ENCODE peak calls at places on chromosome 22, in six cellular contexts. One of them, this sample, is unnamed. For H3K4me1, the result is how much of the 10 kb centered on the place peaks cover.

GRCh38 chr22:33418483-33418882 is 360.3 kb upstream of the SYN3 start:
- DNase-seq in right lobe of liver: no peak
- DNase-seq in hepatocyte: no peak
- DNase-seq in neuronal stem cell: no peak
- DNase-seq in neural progenitor cell: peak
- DNase-seq in PC-3: no peak
- DNase-seq in this sample: no peak

GRCh38 chr22:37932821-37933578 is 20.4 kb downstream of the C22orf23 start:
- DNase-seq in hepatocyte: no peak
- DNase-seq in PC-3: no peak
- DNase-seq in neural progenitor cell: no peak
- DNase-seq in right lobe of liver: no peak
- DNase-seq in neuronal stem cell: no peak
- DNase-seq in this sample: no peak

GRCh38 chr22:43754176-43754575 is 57.9 kb downstream of the EFCAB6 start:
- DNase-seq in hepatocyte: no peak
- DNase-seq in PC-3: no peak
- DNase-seq in neuronal stem cell: no peak
- DNase-seq in neural progenitor cell: no peak
- DNase-seq in right lobe of liver: no peak
- DNase-seq in this sample: no peak

GRCh38 chr22:27045103-27045940 is 387.9 kb downstream of the MIAT start:
- DNase-seq in PC-3: peak
- DNase-seq in right lobe of liver: no peak
- DNase-seq in hepatocyte: peak
- DNase-seq in neuronal stem cell: no peak
- DNase-seq in neural progenitor cell: no peak
- DNase-seq in this sample: peak

GRCh38 chr22:29758068-29758622 is 8.7 kb downstream of the ZMAT5 start:
- DNase-seq in PC-3: no peak
- DNase-seq in hepatocyte: no peak
- DNase-seq in neuronal stem cell: no peak
- DNase-seq in right lobe of liver: no peak
- DNase-seq in neural progenitor cell: peak
- DNase-seq in this sample: no peak

GRCh38 chr22:40605676-40606250 is 30.8 kb downstream of the MRTFA start:
- DNase-seq in hepatocyte: no peak
- DNase-seq in PC-3: no peak
- DNase-seq in neural progenitor cell: no peak
- DNase-seq in right lobe of liver: no peak
- DNase-seq in neuronal stem cell: no peak
- DNase-seq in this sample: no peak

GRCh38 chr22:22877523-22878210 is 9.9 kb upstream of the IGLL5 start:
- DNase-seq in PC-3: peak
- DNase-seq in right lobe of liver: peak
- DNase-seq in hepatocyte: peak
- DNase-seq in neural progenitor cell: peak
- DNase-seq in neuronal stem cell: peak
- DNase-seq in this sample: no peak

GRCh38 chr22:33194529-33194928 is 136.3 kb upstream of the SYN3 start:
- DNase-seq in right lobe of liver: no peak
- DNase-seq in neuronal stem cell: no peak
- DNase-seq in hepatocyte: no peak
- DNase-seq in neural progenitor cell: no peak
- DNase-seq in PC-3: no peak
- DNase-seq in this sample: no peak

GRCh38 chr22:39129746-39130145 is 22.7 kb downstream of the CBX7 start:
- DNase-seq in neuronal stem cell: no peak
- DNase-seq in PC-3: no peak
- DNase-seq in right lobe of liver: no peak
- DNase-seq in hepatocyte: no peak
- DNase-seq in neural progenitor cell: no peak
- DNase-seq in this sample: no peak

GRCh38 chr22:44237290-44237689 is 56.6 kb downstream of the PARVG start:
- DNase-seq in PC-3: no peak
- DNase-seq in neural progenitor cell: no peak
- DNase-seq in neuronal stem cell: no peak
- DNase-seq in right lobe of liver: no peak
- DNase-seq in hepatocyte: no peak
- DNase-seq in this sample: no peak

GRCh38 chr22:23088199-23088604 is 17.9 kb downstream of the GNAZ start:
- DNase-seq in PC-3: no peak
- DNase-seq in right lobe of liver: no peak
- DNase-seq in neuronal stem cell: no peak
- DNase-seq in neural progenitor cell: no peak
- DNase-seq in hepatocyte: no peak
- DNase-seq in this sample: no peak

GRCh38 chr22:23591846-23592245 is 11.8 kb upstream of the IGLL1 start:
- DNase-seq in right lobe of liver: no peak
- DNase-seq in neural progenitor cell: no peak
- DNase-seq in hepatocyte: no peak
- DNase-seq in neuronal stem cell: no peak
- DNase-seq in PC-3: no peak
- DNase-seq in this sample: no peak

GRCh38 chr22:19886605-19887250 is 32.1 kb upstream of the GNB1L start:
- DNase-seq in right lobe of liver: peak
- DNase-seq in PC-3: no peak
- DNase-seq in neuronal stem cell: no peak
- DNase-seq in hepatocyte: no peak
- DNase-seq in neural progenitor cell: no peak
- DNase-seq in this sample: no peak

GRCh38 chr22:39446239-39446721 is 10.5 kb upstream of the MGAT3 start:
- DNase-seq in neural progenitor cell: peak
- DNase-seq in neuronal stem cell: no peak
- DNase-seq in PC-3: no peak
- DNase-seq in hepatocyte: peak
- DNase-seq in right lobe of liver: no peak
- DNase-seq in this sample: no peak

GRCh38 chr22:35784633-35785032 is 67.0 kb downstream of the APOL5 start:
- DNase-seq in neuronal stem cell: no peak
- DNase-seq in right lobe of liver: no peak
- DNase-seq in hepatocyte: no peak
- DNase-seq in neural progenitor cell: no peak
- DNase-seq in PC-3: no peak
- DNase-seq in this sample: no peak

GRCh38 chr22:35782504-35782903 is 64.8 kb downstream of the APOL5 start:
- DNase-seq in PC-3: no peak
- DNase-seq in neural progenitor cell: no peak
- DNase-seq in right lobe of liver: no peak
- DNase-seq in neuronal stem cell: no peak
- DNase-seq in hepatocyte: no peak
- DNase-seq in this sample: no peak

GRCh38 chr22:35781898-35782297 is 64.2 kb downstream of the APOL5 start:
- DNase-seq in PC-3: no peak
- DNase-seq in right lobe of liver: no peak
- DNase-seq in hepatocyte: no peak
- DNase-seq in neural progenitor cell: no peak
- DNase-seq in neuronal stem cell: no peak
- DNase-seq in this sample: no peak

GRCh38 chr22:35785181-35785923 is 67.7 kb downstream of the APOL5 start:
- DNase-seq in neural progenitor cell: no peak
- DNase-seq in neuronal stem cell: no peak
- DNase-seq in PC-3: no peak
- DNase-seq in hepatocyte: no peak
- DNase-seq in right lobe of liver: no peak
- DNase-seq in this sample: no peak

GRCh38 chr22:35783943-35784614 is 66.4 kb downstream of the APOL5 start:
- DNase-seq in PC-3: peak
- DNase-seq in neural progenitor cell: no peak
- DNase-seq in hepatocyte: no peak
- DNase-seq in right lobe of liver: no peak
- DNase-seq in neuronal stem cell: no peak
- DNase-seq in this sample: no peak
- H3K4me1 ChIP-seq in PC-3: under half
- H3K4me1 ChIP-seq in neural progenitor cell: under half
- H3K4me1 ChIP-seq in hepatocyte: under half
- H3K4me1 ChIP-seq in right lobe of liver: under half
- H3K4me1 ChIP-seq in neuronal stem cell: under half
- H3K4me1 ChIP-seq in this sample: under half

GRCh38 chr22:17968126-17968525 is 56.2 kb downstream of the MICAL3 start:
- DNase-seq in neural progenitor cell: no peak
- DNase-seq in neuronal stem cell: no peak
- DNase-seq in hepatocyte: no peak
- DNase-seq in right lobe of liver: no peak
- DNase-seq in PC-3: no peak
- DNase-seq in this sample: no peak
- H3K4me3 ChIP-seq in neural progenitor cell: no peak
- H3K4me3 ChIP-seq in neuronal stem cell: no peak
- H3K4me3 ChIP-seq in hepatocyte: no peak
- H3K4me3 ChIP-seq in right lobe of liver: no peak
- H3K4me3 ChIP-seq in PC-3: no peak
- H3K4me3 ChIP-seq in this sample: no peak

GRCh38 chr22:41862160-41862529 is 29.2 kb downstream of the SREBF2 start:
- DNase-seq in neuronal stem cell: no peak
- DNase-seq in right lobe of liver: no peak
- DNase-seq in hepatocyte: peak
- DNase-seq in neural progenitor cell: no peak
- DNase-seq in PC-3: no peak
- DNase-seq in this sample: no peak

GRCh38 chr22:41862530-41863266 is 29.8 kb downstream of the SREBF2 start:
- DNase-seq in neuronal stem cell: no peak
- DNase-seq in PC-3: no peak
- DNase-seq in right lobe of liver: no peak
- DNase-seq in hepatocyte: no peak
- DNase-seq in neural progenitor cell: no peak
- DNase-seq in this sample: no peak

GRCh38 chr22:41857160-41857859 is 24.4 kb downstream of the SREBF2 start:
- DNase-seq in right lobe of liver: no peak
- DNase-seq in PC-3: peak
- DNase-seq in hepatocyte: peak
- DNase-seq in neuronal stem cell: peak
- DNase-seq in neural progenitor cell: peak
- DNase-seq in this sample: peak

GRCh38 chr22:41856484-41856883 is 23.6 kb downstream of the SREBF2 start:
- DNase-seq in neuronal stem cell: no peak
- DNase-seq in right lobe of liver: no peak
- DNase-seq in PC-3: no peak
- DNase-seq in neural progenitor cell: no peak
- DNase-seq in hepatocyte: no peak
- DNase-seq in this sample: no peak

GRCh38 chr22:41857860-41858199 is 24.9 kb downstream of the SREBF2 start:
- DNase-seq in right lobe of liver: no peak
- DNase-seq in PC-3: no peak
- DNase-seq in neuronal stem cell: no peak
- DNase-seq in neural progenitor cell: no peak
- DNase-seq in hepatocyte: no peak
- DNase-seq in this sample: no peak
- H3K4me1 ChIP-seq in right lobe of liver: under half
- H3K4me1 ChIP-seq in PC-3: under half
- H3K4me1 ChIP-seq in neuronal stem cell: under half
- H3K4me1 ChIP-seq in neural progenitor cell: under half
- H3K4me1 ChIP-seq in hepatocyte: under half
- H3K4me1 ChIP-seq in this sample: under half

GRCh38 chr22:35227248-35227647 is 30.0 kb upstream of the HMGXB4 start:
- DNase-seq in neuronal stem cell: no peak
- DNase-seq in right lobe of liver: no peak
- DNase-seq in neural progenitor cell: no peak
- DNase-seq in hepatocyte: no peak
- DNase-seq in PC-3: no peak
- DNase-seq in this sample: no peak

GRCh38 chr22:35230417-35230816 is 26.9 kb upstream of the HMGXB4 start:
- DNase-seq in PC-3: no peak
- DNase-seq in right lobe of liver: no peak
- DNase-seq in hepatocyte: no peak
- DNase-seq in neural progenitor cell: no peak
- DNase-seq in neuronal stem cell: no peak
- DNase-seq in this sample: peak

GRCh38 chr22:35230839-35231584 is 26.3 kb upstream of the HMGXB4 start:
- DNase-seq in PC-3: peak
- DNase-seq in neuronal stem cell: no peak
- DNase-seq in neural progenitor cell: no peak
- DNase-seq in hepatocyte: no peak
- DNase-seq in right lobe of liver: no peak
- DNase-seq in this sample: peak

GRCh38 chr22:35231585-35232084 is 25.7 kb upstream of the HMGXB4 start:
- DNase-seq in PC-3: peak
- DNase-seq in right lobe of liver: peak
- DNase-seq in neuronal stem cell: peak
- DNase-seq in hepatocyte: peak
- DNase-seq in neural progenitor cell: peak
- DNase-seq in this sample: peak

DNA sequence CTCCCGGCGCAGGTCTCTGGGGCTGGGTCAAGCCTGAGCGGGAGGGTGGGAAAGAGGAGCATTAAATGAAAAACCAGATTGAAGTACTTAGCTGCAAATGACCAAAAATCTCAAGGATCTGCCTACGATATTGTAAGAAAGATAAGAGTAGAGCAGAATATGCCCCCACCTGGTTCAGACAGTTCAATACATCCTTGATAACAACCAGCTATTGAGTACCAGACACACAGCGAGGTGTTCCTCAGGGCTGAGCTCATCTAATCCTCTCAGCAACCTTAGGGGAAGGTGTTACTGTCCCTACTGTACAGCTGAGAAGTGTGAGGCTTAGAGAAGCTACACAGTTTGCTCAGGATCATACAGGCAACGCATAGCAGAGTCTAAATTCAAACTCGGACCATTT is 27.4 kb upstream of the HMGXB4 start:
- DNase-seq in PC-3: no peak
- DNase-seq in neural progenitor cell: no peak
- DNase-seq in hepatocyte: no peak
- DNase-seq in neuronal stem cell: no peak
- DNase-seq in right lobe of liver: no peak
- DNase-seq in this sample: no peak
- H3K4me3 ChIP-seq in PC-3: peak
- H3K4me3 ChIP-seq in neural progenitor cell: no peak
- H3K4me3 ChIP-seq in hepatocyte: no peak
- H3K4me3 ChIP-seq in neuronal stem cell: no peak
- H3K4me3 ChIP-seq in right lobe of liver: no peak
- H3K4me3 ChIP-seq in this sample: no peak

GRCh38 chr22:31496735-31497146 is 405 bp downstream of the SFI1 start:
- DNase-seq in PC-3: no peak
- DNase-seq in right lobe of liver: peak
- DNase-seq in neuronal stem cell: no peak
- DNase-seq in hepatocyte: peak
- DNase-seq in neural progenitor cell: no peak
- DNase-seq in this sample: peak

GRCh38 chr22:31497148-31497938 is 1.0 kb downstream of the SFI1 start:
- DNase-seq in right lobe of liver: no peak
- DNase-seq in hepatocyte: no peak
- DNase-seq in neural progenitor cell: no peak
- DNase-seq in neuronal stem cell: no peak
- DNase-seq in PC-3: peak
- DNase-seq in this sample: no peak

GRCh38 chr22:31492151-31492550 is 2.5 kb upstream of the EIF4ENIF1 start:
- DNase-seq in neuronal stem cell: no peak
- DNase-seq in neural progenitor cell: no peak
- DNase-seq in hepatocyte: no peak
- DNase-seq in PC-3: no peak
- DNase-seq in right lobe of liver: no peak
- DNase-seq in this sample: peak

GRCh38 chr22:31495343-31495742 is 993 bp upstream of the SFI1 start:
- DNase-seq in hepatocyte: no peak
- DNase-seq in neural progenitor cell: no peak
- DNase-seq in neuronal stem cell: no peak
- DNase-seq in right lobe of liver: no peak
- DNase-seq in PC-3: no peak
- DNase-seq in this sample: no peak

GRCh38 chr22:31496007-31496734 is at the start of gene SFI1:
- DNase-seq in hepatocyte: peak
- DNase-seq in right lobe of liver: peak
- DNase-seq in neural progenitor cell: peak
- DNase-seq in neuronal stem cell: peak
- DNase-seq in PC-3: peak
- DNase-seq in this sample: peak
- H3K4me1 ChIP-seq in hepatocyte: under half
- H3K4me1 ChIP-seq in right lobe of liver: under half
- H3K4me1 ChIP-seq in neural progenitor cell: under half
- H3K4me1 ChIP-seq in neuronal stem cell: under half
- H3K4me1 ChIP-seq in PC-3: under half
- H3K4me1 ChIP-seq in this sample: under half

GRCh38 chr22:36409911-36410756 is 22.4 kb upstream of the MYH9 start:
- DNase-seq in PC-3: peak
- DNase-seq in neural progenitor cell: peak
- DNase-seq in hepatocyte: peak
- DNase-seq in right lobe of liver: peak
- DNase-seq in neuronal stem cell: peak
- DNase-seq in this sample: no peak
- H3K4me3 ChIP-seq in PC-3: peak
- H3K4me3 ChIP-seq in neural progenitor cell: peak
- H3K4me3 ChIP-seq in hepatocyte: peak
- H3K4me3 ChIP-seq in right lobe of liver: peak
- H3K4me3 ChIP-seq in neuronal stem cell: peak
- H3K4me3 ChIP-seq in this sample: no peak